ENCODE peak calls at places on chromosomes 11 and 22, in six cellular contexts. One of them, this sample, is unnamed.

GRCh38 chr11:26483101-26483500 is 89.0 kb downstream of the MUC15 start:
- DNase-seq in dermis blood vessel endothelial cell: no peak
- DNase-seq in GDM1: no peak
- DNase-seq in mesendoderm: no peak
- DNase-seq in fibroblast of mammary gland: peak; percentile 81
- DNase-seq in K562: no peak
- DNase-seq in this sample: no peak

GRCh38 chr11:6237903-6238302 is 986 bp upstream of the CNGA4 start:
- DNase-seq in dermis blood vessel endothelial cell: no peak
- DNase-seq in GDM1: no peak
- DNase-seq in mesendoderm: no peak
- DNase-seq in fibroblast of mammary gland: no peak
- DNase-seq in K562: no peak
- DNase-seq in this sample: no peak

GRCh38 chr22:20418211-20418788 is 19.3 kb downstream of the SCARF2 start:
- DNase-seq in dermis blood vessel endothelial cell: peak; percentile 89
- DNase-seq in GDM1: peak; percentile 32
- DNase-seq in mesendoderm: peak; percentile 85
- DNase-seq in fibroblast of mammary gland: peak; percentile 79
- DNase-seq in K562: peak; percentile 100
- DNase-seq in this sample: peak; percentile 74

GRCh38 chr22:46519377-46519776 is 18.0 kb downstream of the CELSR1 start:
- DNase-seq in dermis blood vessel endothelial cell: no peak
- DNase-seq in GDM1: no peak
- DNase-seq in mesendoderm: no peak
- DNase-seq in fibroblast of mammary gland: no peak
- DNase-seq in K562: no peak
- DNase-seq in this sample: no peak

GRCh38 chr22:27397948-27398330 is 403.6 kb downstream of the MN1 start:
- DNase-seq in dermis blood vessel endothelial cell: no peak
- DNase-seq in GDM1: no peak
- DNase-seq in mesendoderm: no peak
- DNase-seq in fibroblast of mammary gland: peak; percentile 47
- DNase-seq in K562: no peak
- DNase-seq in this sample: no peak

GRCh38 chr11:62413060-62413696 is 5.7 kb upstream of the SCGB1A1 start:
- DNase-seq in dermis blood vessel endothelial cell: no peak
- DNase-seq in GDM1: no peak
- DNase-seq in mesendoderm: no peak
- DNase-seq in fibroblast of mammary gland: no peak
- DNase-seq in K562: no peak
- DNase-seq in this sample: no peak

GRCh38 chr11:100632970-100633452 is 54.1 kb upstream of the ARHGAP42 start:
- DNase-seq in dermis blood vessel endothelial cell: peak; percentile 45
- DNase-seq in GDM1: no peak
- DNase-seq in mesendoderm: no peak
- DNase-seq in fibroblast of mammary gland: peak; percentile 18
- DNase-seq in K562: no peak
- DNase-seq in this sample: no peak

GRCh38 chr11:132911186-132911585 is 621.1 kb downstream of the OPCML start:
- DNase-seq in dermis blood vessel endothelial cell: peak; percentile 18
- DNase-seq in GDM1: no peak
- DNase-seq in mesendoderm: peak; percentile 55
- DNase-seq in fibroblast of mammary gland: no peak
- DNase-seq in K562: no peak
- DNase-seq in this sample: peak; percentile 53